ENCODE peak calls at places on chromosome 5, in four cellular contexts. N, Q, V and B are unnamed samples.

GRCh38 chr5:172266071-172266675 is 17.4 kb downstream of the UBTD2 start:
- DNase-seq in N (no peak), V (no peak), Q (no peak), B (no peak)

GRCh38 chr5:134846641-134846960 is 833 bp downstream of the C5orf24 start:
- DNase-seq in N (no peak), Q (no peak), V (peak; percentile 6), B (no peak)

GRCh38 chr5:40813698-40814281 is 15.6 kb upstream of the PRKAA1 start:
- DNase-seq in Q (no peak), N (no peak), V (no peak), B (no peak)

GRCh38 chr5:126419102-126419501 is 4.1 kb upstream of the GRAMD2B start:
- DNase-seq in V (no peak), N (no peak), Q (no peak), B (no peak)

GRCh38 chr5:78594946-78595921 is 53.3 kb downstream of the LHFPL2 start:
- DNase-seq in Q (no peak), N (no peak), V (peak; percentile 99), B (peak; percentile 58)

GRCh38 chr5:170353946-170354345 is 35.2 kb downstream of the KCNMB1 start:
- DNase-seq in Q (no peak), V (no peak), N (no peak), B (no peak)

GRCh38 chr5:81854485-81854884 is 103.6 kb upstream of the SSBP2 start:
- DNase-seq in Q (no peak), V (no peak), N (no peak), B (no peak)

GRCh38 chr5:176535655-176536131 is 1.5 kb downstream of the RNF44 start:
- DNase-seq in Q (no peak), V (no peak), N (no peak), B (no peak)

GRCh38 chr5:922041-922744 is 29.5 kb downstream of the TRIP13 start:
- DNase-seq in Q (no peak), V (no peak), N (no peak), B (no peak)

GRCh38 chr5:92613546-92613945 is 967.5 kb downstream of the NR2F1-AS1 start:
- DNase-seq in Q (no peak), V (peak; percentile 72), N (no peak), B (no peak)

GRCh38 chr5:166909040-166909439 is 1382.4 kb upstream of the WWC1 start:
- DNase-seq in N (no peak), V (no peak), Q (no peak), B (no peak)

GRCh38 chr5:65190328-65191053 is 291.2 kb downstream of the ADAMTS6 start:
- DNase-seq in V (peak; percentile 94), N (no peak), Q (no peak), B (no peak)